ENCODE peak calls at places on chromosomes 11 and 22, in five cellular contexts. X is A549; P is naive thymus-derived CD4-positive, alpha-beta T cell; A is cardiac muscle cell; Q is fibroblast of lung. T is an unnamed sample. For H3K4me1, the result is how much of the 10 kb centered on the place peaks cover.

GRCh38 chr11:2571598-2572281 is 126.9 kb downstream of the KCNQ1 start:
- DNase-seq in P (no peak), A (no peak), X (no peak), Q (no peak), T (no peak)

GRCh38 chr11:125123947-125124633 is 12.7 kb upstream of the TMEM218 start:
- DNase-seq in P (no peak), X (peak), A (peak), Q (peak), T (no peak)

GRCh38 chr11:35142481-35143207 is 3.7 kb downstream of the CD44 start:
- DNase-seq in X (no peak), P (no peak), Q (peak), A (no peak), T (no peak)

GRCh38 chr22:37639070-37639760 is at the start of gene SH3BP1:
- DNase-seq in X (no peak), P (peak), Q (peak), A (peak), T (no peak)

GRCh38 chr11:11450744-11451362 is 97.8 kb upstream of the CSNK2A3 start:
- DNase-seq in A (no peak), P (no peak), Q (no peak), X (peak), T (no peak)

GRCh38 chr11:117392001-117392690 is 64.5 kb downstream of the CEP164 start:
- DNase-seq in A (no peak), X (no peak), P (no peak), Q (no peak), T (no peak)

GRCh38 chr11:101553891-101554292 is 29.9 kb downstream of the TRPC6 start:
- DNase-seq in Q (peak), A (no peak), P (no peak), X (no peak), T (no peak)

GRCh38 chr11:82270870-82271269 is 462.8 kb downstream of the FAM181B start:
- DNase-seq in X (no peak), P (no peak), Q (no peak), A (no peak), T (no peak)

GRCh38 chr11:61972796-61973602 is 5.6 kb upstream of the FTH1 start:
- DNase-seq in A (no peak), P (no peak), Q (peak), X (peak), T (no peak)

GRCh38 chr11:83006877-83007330 is 64.8 kb downstream of the RAB30 start:
- DNase-seq in A (no peak), P (no peak), Q (no peak), X (no peak), T (no peak)

GRCh38 chr11:114794048-114794684 is 115.8 kb downstream of the NXPE2 start:
- DNase-seq in Q (no peak), A (no peak), P (no peak), X (no peak), T (no peak)

GRCh38 chr22:23784215-23784732 is 2.5 kb upstream of the SMARCB1 start:
- DNase-seq in X (no peak), A (no peak), P (no peak), Q (no peak), T (no peak)

GRCh38 chr11:79439430-79439892 is 1.4 kb downstream of the TENM4 start:
- DNase-seq in P (no peak), A (no peak), Q (peak), X (no peak), T (no peak)

GRCh38 chr11:128814856-128815705 is 52.0 kb downstream of the KCNJ1 start:
- DNase-seq in A (peak), P (no peak), X (no peak), Q (peak), T (no peak)

GRCh38 chr22:22881116-22882032 is 6.2 kb upstream of the IGLL5 start:
- DNase-seq in X (no peak), P (no peak), Q (no peak), A (no peak), T (no peak)

GRCh38 chr11:57648791-57649735 is 649 bp downstream of the YPEL4 start:
- DNase-seq in P (no peak), Q (no peak), X (no peak), A (peak), T (no peak)

GRCh38 chr11:8712506-8712905 is 29.9 kb downstream of the RPL27A start:
- DNase-seq in Q (no peak), A (no peak), P (no peak), X (no peak), T (no peak)
- H3K4me1 ChIP-seq in Q (under half), A (under half), P (under half), X (under half), T (under half)

GRCh38 chr11:65330544-65330943 is 3.1 kb upstream of the DPF2 start:
- DNase-seq in P (no peak), X (no peak), Q (no peak), A (no peak), T (no peak)
- H3K27ac ChIP-seq in P (no peak), X (no peak), Q (no peak), A (no peak), T (no peak)

DNA sequence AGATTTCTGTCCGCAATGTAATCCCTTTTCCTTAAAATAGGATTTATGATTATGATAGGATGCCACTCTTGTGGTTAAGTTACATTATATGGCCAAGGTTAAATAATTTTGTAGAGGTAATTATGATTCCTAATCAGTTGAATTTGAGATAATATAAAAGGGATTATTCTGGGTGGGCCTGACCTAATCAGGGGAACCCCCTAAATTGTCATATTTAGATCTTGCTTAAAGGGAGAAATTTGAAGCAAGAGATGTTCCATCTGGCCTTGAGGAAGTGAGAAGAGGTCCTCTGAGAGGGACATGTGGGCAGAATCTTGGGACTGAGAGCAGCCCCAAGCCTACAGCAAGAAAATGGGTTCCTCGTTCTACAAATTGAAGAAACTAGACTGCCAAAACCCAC is 1550.1 kb upstream of the TENM4 start:
- DNase-seq in A (no peak), X (no peak), Q (no peak), P (no peak), T (no peak)
- H3K4me1 ChIP-seq in A (under half), X (under half), Q (under half), P (under half), T (under half)

GRCh38 chr11:75311858-75312288 is 39.6 kb downstream of the ARRB1 start:
- DNase-seq in P (no peak), X (no peak), Q (peak), A (no peak), T (peak)

GRCh38 chr11:75314771-75315438 is 36.6 kb downstream of the ARRB1 start:
- DNase-seq in P (no peak), Q (no peak), A (no peak), X (no peak), T (no peak)

GRCh38 chr11:75315439-75315805 is 36.0 kb downstream of the ARRB1 start:
- DNase-seq in A (no peak), Q (no peak), X (no peak), P (no peak), T (no peak)

GRCh38 chr11:75313457-75314272 is 37.8 kb downstream of the ARRB1 start:
- DNase-seq in A (peak), P (no peak), X (no peak), Q (peak), T (no peak)

DNA sequence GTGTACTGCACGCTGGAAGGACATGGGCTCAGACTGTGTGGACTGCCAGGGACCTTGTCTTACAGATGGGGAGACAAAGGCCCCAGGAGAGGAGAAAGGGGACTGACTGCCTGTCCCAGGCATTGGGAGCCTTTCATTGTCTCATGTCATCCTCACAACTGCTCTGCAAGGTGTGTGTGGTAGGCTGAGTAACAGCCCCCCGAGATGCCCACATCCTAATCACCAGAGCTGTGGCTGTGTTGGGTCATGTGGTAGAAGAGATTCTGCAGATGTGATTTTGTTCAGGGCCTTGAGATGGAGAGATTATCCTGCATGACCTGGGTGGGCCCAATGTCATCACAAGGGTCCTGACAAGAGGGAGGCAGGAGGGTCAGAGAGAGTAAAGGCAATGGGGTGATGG is 39.1 kb downstream of the ARRB1 start:
- DNase-seq in X (no peak), P (no peak), Q (no peak), A (no peak), T (no peak)
- H3K27ac ChIP-seq in X (no peak), P (no peak), Q (peak), A (no peak), T (peak)

GRCh38 chr22:26566994-26567393 is 22.9 kb downstream of the TPST2 start:
- DNase-seq in P (no peak), A (no peak), Q (no peak), X (no peak), T (no peak)

GRCh38 chr22:26565889-26566288 is 24.0 kb downstream of the TPST2 start:
- DNase-seq in A (no peak), X (no peak), P (no peak), Q (no peak), T (no peak)

GRCh38 chr22:26568207-26568706 is 21.7 kb downstream of the TPST2 start:
- DNase-seq in P (no peak), X (no peak), Q (peak), A (no peak), T (no peak)

GRCh38 chr22:26565181-26565580 is 24.8 kb downstream of the TPST2 start:
- DNase-seq in Q (no peak), A (no peak), P (no peak), X (no peak), T (no peak)

DNA sequence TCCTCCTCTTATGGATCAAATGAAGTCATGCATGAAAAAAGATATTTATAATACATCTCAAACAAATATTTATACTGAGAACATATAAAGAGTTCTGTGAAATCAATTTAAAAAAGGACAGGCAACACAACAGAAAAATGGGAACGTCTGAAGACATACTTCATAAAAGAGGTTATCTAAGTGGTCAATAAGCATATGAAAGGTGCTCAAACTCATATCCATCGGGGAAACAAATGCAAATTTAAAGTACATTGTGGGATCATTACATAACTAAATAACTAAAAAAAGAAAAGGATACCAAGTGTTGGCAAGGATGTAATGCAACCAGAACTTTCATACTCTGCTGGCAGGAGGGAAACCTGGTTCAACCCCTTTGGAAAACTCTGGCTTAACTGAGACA is 22.3 kb downstream of the TPST2 start:
- DNase-seq in X (no peak), Q (no peak), P (no peak), A (no peak), T (no peak)
- H3K4me1 ChIP-seq in X (under half), Q (under half), P (under half), A (under half), T (under half)

DNA sequence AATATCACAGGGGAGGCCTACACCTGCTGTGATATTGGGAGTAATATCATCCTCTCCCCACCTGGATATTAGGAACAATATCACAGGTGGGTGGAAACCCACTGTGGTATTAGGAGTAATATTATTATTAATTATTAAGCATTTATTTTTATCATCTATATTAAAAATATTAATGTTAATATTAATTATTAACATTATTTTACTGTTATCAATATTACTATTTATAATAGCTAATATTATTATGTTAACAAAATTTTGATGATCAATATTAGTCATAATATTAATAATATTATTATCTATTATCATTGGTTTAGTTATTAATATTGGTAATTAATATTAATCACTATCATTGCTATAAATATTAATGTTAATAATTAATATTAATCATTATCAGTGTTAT is 161.1 kb upstream of the API5 start:
- DNase-seq in X (no peak), A (no peak), P (no peak), Q (no peak), T (no peak)
- H3K27ac ChIP-seq in X (no peak), A (no peak), P (no peak), Q (no peak), T (no peak)

DNA sequence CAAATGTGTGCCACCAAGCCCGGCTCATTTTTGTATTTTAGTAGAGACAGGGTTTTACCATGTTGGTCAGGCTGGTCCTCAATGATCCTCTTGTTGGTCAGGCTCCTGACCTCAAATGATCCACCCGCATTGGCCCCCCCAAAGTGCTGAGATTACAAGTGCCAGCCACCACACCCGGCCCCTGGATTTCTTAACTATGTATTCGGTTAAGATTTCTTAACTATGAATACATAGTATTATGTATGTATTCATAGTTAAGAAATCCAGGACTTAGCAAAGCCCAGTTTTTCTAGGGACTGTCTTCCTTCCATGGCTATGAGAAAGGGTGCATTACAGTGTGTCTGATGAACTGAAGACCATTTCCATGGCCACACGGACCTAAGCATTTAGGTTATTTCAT is 1.7 kb downstream of the C11orf91 start:
- DNase-seq in Q (no peak), P (no peak), X (no peak), A (no peak), T (no peak)
- H3K4me1 ChIP-seq in Q (under half), P (under half), X (half or more), A (under half), T (under half)

T was measured in thoracic aorta.